ENCODE peak calls at places on chromosomes 16 and 17, in six cellular contexts. L is BJ; V is CD8-positive, alpha-beta memory T cell; N is HFF-Myc; U is right lobe of liver; T is epithelial cell of esophagus. E is an unnamed sample.
A peak's percentile ranks its signal among the peaks of the same experiment; 100 is the strongest.

GRCh38 chr16:57999971-58000705 is at the start of gene ZNF319:
- DNase-seq in L (no peak), V (no peak), N (no peak), U (no peak), T (no peak), E (no peak)

GRCh38 chr16:79286646-79287423 is 313.7 kb downstream of the MAF start:
- DNase-seq in L (no peak), V (no peak), N (no peak), U (peak; percentile 53), T (no peak), E (peak; percentile 61)

GRCh38 chr17:47847341-47848197 is 3.4 kb downstream of the SP6 start:
- DNase-seq in L (no peak), V (peak; percentile 31), N (no peak), U (no peak), T (peak; percentile 50), E (no peak)

GRCh38 chr16:64088838-64089237 is 1033.0 kb downstream of the CDH11 start:
- DNase-seq in L (no peak), V (no peak), N (no peak), U (no peak), T (no peak), E (no peak)

GRCh38 chr17:80099291-80100034 is 1.9 kb upstream of the GAA start:
- DNase-seq in L (no peak), V (no peak), N (no peak), U (no peak), T (no peak), E (no peak)

GRCh38 chr17:45857977-45858708 is 13.5 kb downstream of the SPPL2C start:
- DNase-seq in L (no peak), V (no peak), N (no peak), U (no peak), T (peak; percentile 56), E (no peak)

GRCh38 chr17:1769826-1770477 is 8.1 kb downstream of the SERPINF1 start:
- DNase-seq in L (no peak), V (peak; percentile 32), N (no peak), U (no peak), T (peak; percentile 98), E (peak; percentile 30)

GRCh38 chr17:2602597-2603017 is 9.2 kb downstream of the PAFAH1B1 start:
- DNase-seq in L (no peak), V (no peak), N (no peak), U (no peak), T (peak; percentile 33), E (no peak)

GRCh38 chr16:30350134-30350871 is 4.8 kb downstream of the CD2BP2 start:
- DNase-seq in L (no peak), V (no peak), N (no peak), U (peak; percentile 17), T (no peak), E (no peak)

GRCh38 chr17:75561927-75562603 is 25.5 kb upstream of the MYO15B start:
- DNase-seq in L (peak; percentile 37), V (no peak), N (no peak), U (peak; percentile 95), T (no peak), E (no peak)

GRCh38 chr17:66885417-66885816 is 50.5 kb downstream of the CACNG5 start:
- DNase-seq in L (no peak), V (no peak), N (no peak), U (no peak), T (no peak), E (no peak)

GRCh38 chr17:14301279-14301760 is 439 bp downstream of the HS3ST3B1 start:
- DNase-seq in L (no peak), V (peak; percentile 61), N (no peak), U (no peak), T (peak; percentile 34), E (no peak)

GRCh38 chr16:80337786-80338185 is 203.0 kb upstream of the DYNLRB2 start:
- DNase-seq in L (no peak), V (no peak), N (no peak), U (no peak), T (no peak), E (no peak)

GRCh38 chr17:32021618-32021955 is 14.4 kb downstream of the LRRC37B start:
- DNase-seq in L (peak; percentile 16), V (no peak), N (no peak), U (no peak), T (no peak), E (no peak)

GRCh38 chr17:9677411-9677810 is 32.1 kb downstream of the USP43 start:
- DNase-seq in L (no peak), V (no peak), N (no peak), U (no peak), T (peak; percentile 86), E (no peak)

GRCh38 chr17:11269210-11269609 is 28.2 kb downstream of the SHISA6 start:
- DNase-seq in L (no peak), V (no peak), N (no peak), U (no peak), T (no peak), E (no peak)

GRCh38 chr16:56983211-56983751 is 6.1 kb upstream of the NLRC5 start:
- DNase-seq in L (no peak), V (no peak), N (no peak), U (no peak), T (no peak), E (no peak)

GRCh38 chr16:83923581-83924365 is 24.9 kb downstream of the MLYCD start:
- DNase-seq in L (no peak), V (no peak), N (no peak), U (no peak), T (no peak), E (no peak)

GRCh38 chr16:56265184-56265583 is 73.9 kb downstream of the GNAO1 start:
- DNase-seq in L (no peak), V (no peak), N (no peak), U (no peak), T (no peak), E (no peak)

GRCh38 chr17:80725532-80725931 is 180.9 kb downstream of the RPTOR start:
- DNase-seq in L (no peak), V (no peak), N (no peak), U (no peak), T (no peak), E (no peak)

GRCh38 chr17:17344507-17345293 is 41.5 kb downstream of the NT5M start:
- DNase-seq in L (no peak), V (no peak), N (no peak), U (peak; percentile 36), T (no peak), E (no peak)

GRCh38 chr16:20385844-20386832 is 18.4 kb downstream of the PDILT start:
- DNase-seq in L (no peak), V (peak; percentile 23), N (peak; percentile 16), U (peak; percentile 93), T (peak; percentile 51), E (peak; percentile 18)

GRCh38 chr16:54986404-54986803 is 55.7 kb downstream of the IRX5 start:
- DNase-seq in L (no peak), V (no peak), N (no peak), U (no peak), T (no peak), E (no peak)

GRCh38 chr17:48645639-48646182 is 19.6 kb upstream of the HOXB9 start:
- DNase-seq in L (no peak), V (no peak), N (no peak), U (no peak), T (no peak), E (no peak)

GRCh38 chr17:51820252-51820651 is 338.3 kb downstream of the CA10 start:
- DNase-seq in L (no peak), V (no peak), N (no peak), U (no peak), T (peak; percentile 49), E (no peak)

GRCh38 chr17:8138672-8139371 is 13.4 kb downstream of the PER1 start:
- DNase-seq in L (peak; percentile 92), V (peak; percentile 95), N (peak; percentile 96), U (peak; percentile 84), T (peak; percentile 95), E (peak; percentile 98)
- H3K4me3 ChIP-seq in L (peak overlapping the region; percentile 47), V (peak overlapping the region; percentile 97), N (peak overlapping the region; percentile 59), U (no peak overlapping the region), T (peak overlapping the region; percentile 44), E (peak overlapping the region; percentile 63)

GRCh38 chr17:58414596-58414997 is 2.7 kb downstream of the RNF43 start:
- DNase-seq in L (no peak), V (no peak), N (no peak), U (no peak), T (peak; percentile 50), E (no peak)

GRCh38 chr17:58415371-58416055 is 1.8 kb downstream of the RNF43 start:
- DNase-seq in L (no peak), V (no peak), N (no peak), U (peak; percentile 77), T (no peak), E (no peak)

GRCh38 chr17:58416937-58417299 is 416 bp downstream of the RNF43 start:
- DNase-seq in L (no peak), V (no peak), N (no peak), U (no peak), T (peak; percentile 18), E (no peak)

GRCh38 chr17:58417300-58418092 is at the start of gene RNF43:
- DNase-seq in L (peak; percentile 41), V (peak; percentile 85), N (peak; percentile 61), U (peak; percentile 98), T (peak; percentile 100), E (peak; percentile 93)

GRCh38 chr17:58416396-58416795 is 938 bp downstream of the RNF43 start:
- DNase-seq in L (no peak), V (no peak), N (no peak), U (no peak), T (no peak), E (no peak)
- H3K4me3 ChIP-seq in L (no peak overlapping the region), V (no peak overlapping the region), N (no peak overlapping the region), U (peak overlapping the region; percentile 30), T (peak overlapping the region; percentile 75), E (no peak overlapping the region)

GRCh38 chr16:27268376-27269299 is at the start of gene NSMCE1:
- DNase-seq in L (peak; percentile 66), V (peak; percentile 88), N (peak; percentile 89), U (peak; percentile 99), T (peak; percentile 94), E (peak; percentile 92)

GRCh38 chr16:27267037-27267677 is 1.4 kb downstream of the NSMCE1 start:
- DNase-seq in L (no peak), V (no peak), N (no peak), U (peak; percentile 17), T (no peak), E (no peak)

GRCh38 chr16:27265982-27266381 is 2.6 kb downstream of the NSMCE1 start:
- DNase-seq in L (no peak), V (no peak), N (no peak), U (no peak), T (no peak), E (no peak)

GRCh38 chr16:27259710-27260109 is 8.9 kb downstream of the NSMCE1 start:
- DNase-seq in L (no peak), V (no peak), N (no peak), U (no peak), T (no peak), E (no peak)

DNA sequence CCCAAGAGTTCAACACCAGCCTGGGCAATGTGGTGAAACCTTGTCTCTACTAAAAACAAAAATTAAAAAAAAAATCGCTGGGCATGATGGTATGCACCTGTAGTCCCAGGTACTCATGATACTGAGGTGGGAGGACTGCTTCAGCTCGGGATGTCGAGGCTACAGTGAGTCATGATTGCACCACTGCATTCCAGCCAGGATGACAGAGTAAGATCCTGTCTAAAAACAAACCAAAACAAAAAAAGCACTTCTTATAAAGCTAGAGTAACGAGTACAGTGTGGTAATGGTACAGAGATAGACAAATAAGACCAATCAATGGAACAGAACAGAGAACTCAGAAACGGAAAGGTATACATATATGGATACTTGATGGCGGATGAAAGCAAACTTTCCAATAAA is 4.4 kb downstream of the NSMCE1 start:
- DNase-seq in L (peak; percentile 45), V (no peak), N (no peak), U (peak; percentile 31), T (peak; percentile 95), E (no peak)
- H3K4me3 ChIP-seq in L (no peak overlapping the region), V (no peak overlapping the region), N (no peak overlapping the region), U (no peak overlapping the region), T (no peak overlapping the region), E (no peak overlapping the region)

GRCh38 chr17:37476431-37477130 is 13.1 kb upstream of the DUSP14 start:
- DNase-seq in L (peak; percentile 50), V (no peak), N (no peak), U (no peak), T (peak; percentile 92), E (no peak)
- H3K4me3 ChIP-seq in L (no peak overlapping the region), V (no peak overlapping the region), N (no peak overlapping the region), U (no peak overlapping the region), T (no peak overlapping the region), E (no peak overlapping the region)

E was measured in Jurkat, Clone E6-1.